ENCODE peak calls at places on chromosomes 12 and 14, in four cellular contexts. V is neuronal stem cell, J is SK-N-SH, W is mesendoderm. F is an unnamed sample.

GRCh38 chr14:24630872-24631477 is 3.0 kb downstream of the GZMB start:
- DNase-seq in V (no peak), J (no peak), W (no peak), F (peak; percentile 15)

GRCh38 chr14:75254901-75255300 is 23.7 kb upstream of the FOS start:
- DNase-seq in V (no peak), J (no peak), W (peak; percentile 63), F (peak; percentile 44)

GRCh38 chr14:23831591-23831990 is 122.0 kb upstream of the DHRS4 start:
- DNase-seq in V (no peak), J (no peak), W (no peak), F (no peak)

GRCh38 chr12:100142851-100143559 is at the start of gene BLTP3B:
- DNase-seq in V (peak; percentile 84), J (peak; percentile 97), W (peak; percentile 96), F (peak; percentile 96)

GRCh38 chr14:21703357-21704339 is 30.0 kb upstream of the OR4E1 start:
- DNase-seq in V (no peak), J (no peak), W (peak; percentile 54), F (no peak)

GRCh38 chr12:40446385-40446784 is 221.6 kb downstream of the LRRK2 start:
- DNase-seq in V (no peak), J (peak; percentile 24), W (peak; percentile 27), F (peak; percentile 31)

GRCh38 chr12:12209675-12210074 is 57.2 kb downstream of the LRP6 start:
- DNase-seq in V (no peak), J (no peak), W (no peak), F (no peak)

GRCh38 chr12:31118831-31119530 is 45.3 kb downstream of the DDX11 start:
- DNase-seq in V (peak; percentile 62), J (peak; percentile 72), W (peak; percentile 88), F (peak; percentile 69)

GRCh38 chr14:54189358-54190354 is 207.2 kb upstream of the CDKN3 start:
- DNase-seq in V (no peak), J (no peak), W (peak; percentile 35), F (peak; percentile 21)

GRCh38 chr14:100317897-100318808 is 5.0 kb upstream of the SLC25A47 start:
- DNase-seq in V (no peak), J (peak; percentile 61), W (peak; percentile 79), F (peak; percentile 75)

GRCh38 chr14:105582639-105583038 is 56.3 kb downstream of the TMEM121 start:
- DNase-seq in V (no peak), J (no peak), W (peak; percentile 7), F (peak; percentile 51)

GRCh38 chr12:116955382-116956021 is 44.8 kb downstream of the FBXW8 start:
- DNase-seq in V (no peak), J (no peak), W (peak; percentile 74), F (peak; percentile 74)

GRCh38 chr12:27245039-27245438 is 953 bp downstream of the STK38L start:
- DNase-seq in V (no peak), J (no peak), W (peak; percentile 26), F (no peak)

GRCh38 chr14:24713404-24713803 is 79.4 kb upstream of the GZMB start:
- DNase-seq in V (no peak), J (no peak), W (no peak), F (no peak)

GRCh38 chr14:21300892-21301291 is 21.0 kb downstream of the RPGRIP1 start:
- DNase-seq in V (peak; percentile 24), J (peak; percentile 83), W (peak; percentile 40), F (peak; percentile 37)

GRCh38 chr14:87615822-87616679 is 376.9 kb downstream of the GALC start:
- DNase-seq in V (peak; percentile 64), J (peak; percentile 38), W (peak; percentile 90), F (peak; percentile 82)

DNA sequence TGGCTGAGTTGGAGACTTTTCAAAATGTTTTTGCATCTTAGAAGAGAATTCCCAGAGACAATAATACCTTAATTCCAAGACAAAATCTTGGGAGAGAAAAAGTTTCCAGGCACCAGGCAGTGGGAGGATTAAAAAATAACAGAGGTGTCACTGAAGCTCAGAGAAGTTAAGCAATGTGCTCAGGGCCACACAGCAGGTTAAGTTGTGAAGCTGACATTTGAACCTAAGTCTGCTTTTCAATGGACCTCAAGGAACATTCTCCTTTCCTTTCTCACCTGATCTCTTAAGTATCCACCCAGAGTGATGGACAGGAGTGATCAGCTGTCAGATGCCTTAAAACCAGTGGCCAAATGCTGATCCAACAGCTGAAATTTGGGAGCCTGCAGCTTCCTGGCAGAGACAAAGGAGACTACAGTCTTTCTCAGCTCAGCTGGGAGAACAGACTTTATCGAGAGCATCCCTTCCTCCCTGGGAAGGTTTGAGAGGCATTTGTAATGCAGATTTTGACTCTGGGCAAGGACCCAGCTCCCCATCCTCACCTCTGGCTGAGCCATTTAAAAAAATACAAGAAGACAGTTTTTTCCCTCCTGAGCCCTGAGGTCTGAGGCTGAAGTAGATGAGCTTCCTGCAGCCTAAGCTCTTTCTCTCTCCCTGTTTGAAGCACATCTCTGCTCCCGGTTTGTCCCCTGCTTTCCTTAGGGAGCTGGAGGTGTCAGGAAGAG is 174.9 kb upstream of the RPH3A start:
- DNase-seq in V (no peak), J (no peak), W (peak; percentile 42), F (no peak)
- H3K4me2 ChIP-seq in V (no peak overlapping the region), J (no peak overlapping the region), W (no peak overlapping the region), F (no peak overlapping the region)

DNA sequence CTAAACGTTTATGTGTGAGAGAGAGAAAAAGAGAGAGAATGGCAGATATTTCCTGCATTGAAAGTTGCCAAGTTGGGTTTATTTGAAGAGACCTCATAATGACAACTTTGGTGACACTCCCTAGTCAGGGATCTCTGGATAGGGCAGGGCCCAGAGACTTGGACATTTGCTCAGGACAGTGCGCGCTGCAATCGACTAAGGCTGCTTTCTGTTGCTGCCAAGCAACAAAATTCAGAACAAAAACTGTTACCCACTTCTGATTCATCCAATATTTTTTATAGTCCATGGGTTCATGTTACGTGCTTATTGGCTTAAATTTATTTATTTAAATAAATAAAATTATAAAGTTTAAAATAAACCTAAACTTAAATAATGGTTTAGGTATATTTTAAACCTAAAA is 34.2 kb downstream of the PTGER2 start:
- DNase-seq in V (no peak), J (no peak), W (no peak), F (no peak)
- H3K4me2 ChIP-seq in V (no peak overlapping the region), J (no peak overlapping the region), W (no peak overlapping the region), F (no peak overlapping the region)

DNA sequence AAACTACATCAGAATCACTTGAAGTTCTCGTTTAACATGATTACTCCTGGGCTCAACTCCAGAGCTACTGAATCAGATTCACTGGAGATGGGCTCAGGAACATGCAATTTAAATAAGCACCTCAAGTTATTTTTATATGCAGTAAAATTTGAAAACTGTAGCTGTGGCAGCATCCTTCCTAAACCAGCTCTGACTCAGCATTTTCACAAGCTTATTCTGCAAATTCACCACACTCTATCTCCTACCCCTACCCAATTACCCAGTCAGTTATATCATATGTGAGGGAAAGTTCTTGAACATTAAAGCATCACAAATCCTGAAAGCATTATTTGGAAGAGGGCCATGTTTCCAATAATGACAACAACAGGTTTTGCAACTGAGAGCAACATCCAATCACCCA is 24.2 kb upstream of the LRRC9 start:
- DNase-seq in V (no peak), J (no peak), W (no peak), F (no peak)
- H3K4me2 ChIP-seq in V (no peak overlapping the region), J (no peak overlapping the region), W (no peak overlapping the region), F (no peak overlapping the region)

GRCh38 chr12:65602579-65603295 is 221.5 kb upstream of the HMGA2 start:
- DNase-seq in V (peak; percentile 51), J (peak; percentile 35), W (peak; percentile 92), F (peak; percentile 89)
- H3K4me2 ChIP-seq in V (no peak overlapping the region), J (peak overlapping the region; percentile 76), W (no peak overlapping the region), F (peak overlapping the region; percentile 52)

GRCh38 chr12:109196332-109196731 is 79.9 kb downstream of the ACACB start:
- DNase-seq in V (no peak), J (no peak), W (no peak), F (no peak)

GRCh38 chr12:109193896-109194295 is 77.5 kb downstream of the ACACB start:
- DNase-seq in V (no peak), J (no peak), W (no peak), F (no peak)

GRCh38 chr12:109189291-109189690 is 72.9 kb downstream of the ACACB start:
- DNase-seq in V (no peak), J (no peak), W (peak; percentile 51), F (no peak)

GRCh38 chr12:109191621-109192250 is 75.3 kb downstream of the ACACB start:
- DNase-seq in V (no peak), J (no peak), W (no peak), F (no peak)

DNA sequence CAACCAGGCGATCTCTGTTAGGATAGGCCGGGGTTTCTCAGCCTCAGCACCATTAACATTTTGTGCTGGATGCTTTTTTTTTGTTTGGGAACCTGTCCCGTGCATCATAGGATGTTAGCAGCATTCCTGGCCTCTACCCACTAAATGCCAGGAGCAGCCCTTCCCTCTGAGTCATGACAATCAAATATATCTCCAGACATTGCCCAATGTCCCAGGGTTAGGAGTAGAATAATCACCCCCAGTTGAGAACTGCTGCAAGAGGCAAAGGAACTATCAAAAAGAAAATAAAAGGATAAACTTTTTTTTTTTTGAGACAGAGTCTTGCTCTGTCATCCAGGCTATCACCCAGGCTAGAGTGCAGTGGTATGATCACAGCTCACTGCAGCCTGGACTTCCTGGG is 76.0 kb downstream of the ACACB start:
- DNase-seq in V (no peak), J (no peak), W (no peak), F (no peak)
- H3K4me2 ChIP-seq in V (no peak overlapping the region), J (no peak overlapping the region), W (no peak overlapping the region), F (no peak overlapping the region)